ENCODE peak calls at places on chromosome 15, in four cellular contexts. Z is hippocampal formation, P is foreskin fibroblast, H is GM20000. Q is an unnamed sample.

GRCh38 chr15:77037475-77038209 is 33.3 kb downstream of the TSPAN3 start:
- DNase-seq in Z (no peak), P (no peak), H (peak; percentile 15), Q (no peak)

GRCh38 chr15:39511000-39511914 is 69.6 kb upstream of the THBS1 start:
- DNase-seq in Z (no peak), P (peak; percentile 93), H (no peak), Q (peak; percentile 76)

GRCh38 chr15:64847448-64847847 is 5.7 kb downstream of the PLEKHO2 start:
- DNase-seq in Z (no peak), P (no peak), H (no peak), Q (no peak)

GRCh38 chr15:94352940-94353820 is 121.8 kb downstream of the MCTP2 start:
- DNase-seq in Z (no peak), P (no peak), H (no peak), Q (peak; percentile 13)

GRCh38 chr15:67914537-67915373 is 74.9 kb upstream of the RNU6-1 start:
- DNase-seq in Z (no peak), P (no peak), H (no peak), Q (no peak)

GRCh38 chr15:81265944-81266775 is 57.8 kb downstream of the STARD5 start:
- DNase-seq in Z (peak; percentile 60), P (peak; percentile 61), H (peak; percentile 76), Q (peak; percentile 33)

GRCh38 chr15:41161336-41161735 is 45.3 kb upstream of the INO80 start:
- DNase-seq in Z (no peak), P (no peak), H (no peak), Q (no peak)

GRCh38 chr15:64841258-64842098 is at the start of gene PLEKHO2:
- DNase-seq in Z (peak; percentile 89), P (peak; percentile 94), H (peak; percentile 98), Q (peak; percentile 69)

GRCh38 chr15:32855942-32856341 is 138.1 kb downstream of the GREM1 start:
- DNase-seq in Z (no peak), P (peak; percentile 97), H (no peak), Q (peak; percentile 99)

GRCh38 chr15:49621327-49622210 is 721 bp downstream of the DTWD1 start:
- DNase-seq in Z (peak; percentile 16), P (no peak), H (no peak), Q (no peak)

GRCh38 chr15:47731230-47731629 is 13.9 kb downstream of the SEMA6D start:
- DNase-seq in Z (peak; percentile 20), P (no peak), H (no peak), Q (no peak)

GRCh38 chr15:89740137-89740536 is 10.9 kb downstream of the MESP1 start:
- DNase-seq in Z (peak; percentile 55), P (peak; percentile 38), H (peak; percentile 82), Q (no peak)

GRCh38 chr15:71781179-71781964 is 29.0 kb upstream of the NR2E3 start:
- DNase-seq in Z (no peak), P (peak; percentile 35), H (peak; percentile 71), Q (peak; percentile 17)

GRCh38 chr15:74907277-74907870 is 723 bp upstream of the FAM219B start:
- DNase-seq in Z (no peak), P (no peak), H (no peak), Q (no peak)

GRCh38 chr15:44663410-44664272 is at the start of gene SPG11:
- DNase-seq in Z (peak; percentile 95), P (peak; percentile 96), H (peak; percentile 89), Q (peak; percentile 89)

GRCh38 chr15:43067717-43068461 is 37.9 kb downstream of the UBR1 start:
- DNase-seq in Z (peak; percentile 3), P (peak; percentile 42), H (no peak), Q (no peak)

GRCh38 chr15:90001683-90002427 is 731 bp downstream of the ZNF710 start:
- DNase-seq in Z (no peak), P (peak; percentile 51), H (peak; percentile 93), Q (no peak)

GRCh38 chr15:40252438-40253178 is 13.7 kb downstream of the PAK6 start:
- DNase-seq in Z (no peak), P (no peak), H (peak; percentile 69), Q (no peak)

GRCh38 chr15:101024111-101024695 is 105.0 kb downstream of the LRRK1 start:
- DNase-seq in Z (no peak), P (peak; percentile 38), H (no peak), Q (no peak)

GRCh38 chr15:70160267-70160666 is 62.5 kb upstream of the TLE3 start:
- DNase-seq in Z (no peak), P (peak; percentile 66), H (no peak), Q (no peak)

GRCh38 chr15:46567968-46568367 is 933.1 kb downstream of the SQOR start:
- DNase-seq in Z (no peak), P (no peak), H (no peak), Q (no peak)

GRCh38 chr15:62115847-62116246 is 49.1 kb downstream of the C2CD4A start:
- DNase-seq in Z (no peak), P (no peak), H (no peak), Q (no peak)

GRCh38 chr15:97976766-97977503 is 16.4 kb downstream of the ARRDC4 start:
- DNase-seq in Z (no peak), P (no peak), H (no peak), Q (no peak)

Q was measured in AG09309.